ENCODE peak calls at places on chromosomes 16 and 17, in ten cellular contexts. U is spleen, E is bronchial epithelial cell, D is brain microvascular endothelial cell, V is GM23248, H is psoas muscle, R is thoracic aorta, A is fibroblast of lung, M is heart left ventricle, Q is AG09309. N is an unnamed sample.

GRCh38 chr17:46072998-46073397 is 73.9 kb downstream of the STH start:
- DNase-seq in V (peak), H (no peak), M (no peak), E (no peak), Q (no peak), R (no peak), U (no peak), D (peak), A (peak), N (peak)

GRCh38 chr16:720507-720989 is 398 bp upstream of the ANTKMT start:
- DNase-seq in H (peak), A (peak), M (no peak), E (no peak), V (peak), R (no peak), Q (no peak), U (no peak), D (peak), N (peak)

GRCh38 chr17:46894476-46895151 is 28.3 kb upstream of the GOSR2 start:
- DNase-seq in U (no peak), R (no peak), D (no peak), H (no peak), Q (no peak), V (no peak), M (no peak), E (no peak), A (no peak), N (no peak)

GRCh38 chr17:77143306-77143705 is 2.5 kb downstream of the SEC14L1 start:
- DNase-seq in E (no peak), R (no peak), A (no peak), Q (no peak), D (no peak), M (no peak), H (no peak), U (no peak), V (no peak), N (no peak)

GRCh38 chr17:8489841-8490240 is 54.2 kb downstream of the NDEL1 start:
- DNase-seq in A (no peak), M (no peak), R (no peak), H (no peak), D (peak), U (no peak), E (no peak), V (peak), Q (no peak), N (peak)

GRCh38 chr16:48492131-48492530 is 106.9 kb upstream of the SIAH1 start:
- DNase-seq in M (no peak), A (peak), H (no peak), U (no peak), E (peak), V (peak), D (no peak), Q (no peak), R (no peak), N (peak)

GRCh38 chr17:57366558-57367351 is 110.4 kb downstream of the MSI2 start:
- DNase-seq in A (no peak), H (no peak), R (no peak), E (no peak), D (no peak), U (no peak), Q (no peak), V (peak), M (no peak), N (no peak)

GRCh38 chr17:70621593-70621992 is 452.3 kb downstream of the KCNJ2 start:
- DNase-seq in R (no peak), H (no peak), Q (no peak), E (no peak), M (no peak), D (no peak), V (peak), A (peak), U (no peak), N (peak)

GRCh38 chr16:3698941-3699340 is 18.4 kb downstream of the TRAP1 start:
- DNase-seq in Q (no peak), U (no peak), A (no peak), H (no peak), M (peak), D (no peak), V (no peak), E (no peak), R (no peak), N (no peak)

GRCh38 chr16:86424968-86425367 is 85.4 kb upstream of the FOXF1 start:
- DNase-seq in D (no peak), A (no peak), U (no peak), V (no peak), R (no peak), H (no peak), E (no peak), Q (no peak), M (no peak), N (no peak)

GRCh38 chr16:6020162-6020980 is 922.8 kb upstream of the EEF2KMT start:
- DNase-seq in M (no peak), H (no peak), E (no peak), A (no peak), R (no peak), D (no peak), Q (no peak), V (no peak), U (peak), N (no peak)

GRCh38 chr17:8954339-8954738 is 11.2 kb downstream of the PIK3R5 start:
- DNase-seq in H (peak), M (peak), V (no peak), Q (no peak), E (no peak), D (no peak), R (no peak), A (no peak), U (peak), N (no peak)

GRCh38 chr17:55072910-55073309 is 104.3 kb downstream of the STXBP4 start:
- DNase-seq in M (no peak), R (no peak), H (no peak), E (no peak), U (no peak), Q (no peak), V (peak), A (no peak), D (no peak), N (no peak)

GRCh38 chr16:29662729-29663019 is 373 bp upstream of the SPN start:
- DNase-seq in E (no peak), D (no peak), V (no peak), U (peak), Q (no peak), H (no peak), R (no peak), A (no peak), M (no peak), N (no peak)

GRCh38 chr17:75316253-75316652 is 27.0 kb upstream of the SLC25A19 start:
- DNase-seq in U (no peak), H (no peak), R (no peak), A (no peak), D (no peak), E (no peak), V (no peak), Q (no peak), M (no peak), N (no peak)

GRCh38 chr17:17343160-17343735 is 40.1 kb downstream of the NT5M start:
- DNase-seq in V (no peak), E (no peak), Q (no peak), D (no peak), R (no peak), M (peak), U (peak), H (no peak), A (no peak), N (no peak)

GRCh38 chr16:75385507-75386152 is 47.7 kb downstream of the CFDP1 start:
- DNase-seq in R (no peak), Q (peak), A (peak), U (no peak), V (peak), E (peak), M (no peak), H (no peak), D (peak), N (peak)

GRCh38 chr16:89863741-89864391 is 9.5 kb upstream of the TCF25 start:
- DNase-seq in E (peak), D (peak), Q (no peak), V (peak), H (no peak), M (peak), U (peak), A (peak), R (no peak), N (no peak)

GRCh38 chr16:56812884-56813283 is 52.1 kb upstream of the SLC12A3 start:
- DNase-seq in U (no peak), D (no peak), M (no peak), A (peak), R (no peak), Q (no peak), H (no peak), E (peak), V (peak), N (no peak)

GRCh38 chr17:82105882-82106696 is 8.1 kb upstream of the FASN start:
- DNase-seq in E (peak), A (peak), H (peak), M (peak), D (peak), Q (no peak), R (no peak), V (peak), U (peak), N (no peak)

GRCh38 chr17:18187816-18188761 is 4.5 kb downstream of the ALKBH5 start:
- DNase-seq in R (no peak), H (peak), E (no peak), Q (no peak), M (no peak), A (peak), V (peak), U (no peak), D (no peak), N (no peak)

GRCh38 chr16:61500851-61501250 is 535.4 kb downstream of the CDH8 start:
- DNase-seq in H (no peak), A (no peak), R (no peak), E (no peak), V (no peak), D (peak), Q (no peak), U (no peak), M (no peak), N (no peak)

GRCh38 chr17:32275060-32276042 is 9.7 kb downstream of the RHBDL3 start:
- DNase-seq in Q (peak), U (no peak), A (peak), E (peak), V (peak), M (peak), H (peak), R (no peak), D (peak), N (peak)

GRCh38 chr16:62853887-62854286 is 817.6 kb upstream of the CDH8 start:
- DNase-seq in U (no peak), A (no peak), H (no peak), V (no peak), Q (no peak), D (no peak), E (peak), M (no peak), R (no peak), N (no peak)

GRCh38 chr17:16100737-16101400 is 101.2 kb downstream of the TTC19 start:
- DNase-seq in H (no peak), U (no peak), E (peak), R (no peak), A (peak), D (peak), V (no peak), M (no peak), Q (no peak), N (no peak)

GRCh38 chr17:81808778-81809555 is 5.0 kb downstream of the GCGR start:
- DNase-seq in H (no peak), U (no peak), Q (no peak), E (no peak), V (no peak), M (no peak), A (no peak), R (no peak), D (no peak), N (no peak)

GRCh38 chr16:77584205-77584859 is 138.0 kb upstream of the NUDT7 start:
- DNase-seq in R (no peak), Q (peak), H (no peak), D (peak), M (no peak), E (peak), U (no peak), A (peak), V (peak), N (peak)

GRCh38 chr17:44308865-44309264 is 464 bp downstream of the RUNDC3A start:
- DNase-seq in R (no peak), A (no peak), Q (no peak), V (no peak), D (no peak), H (no peak), E (no peak), M (no peak), U (peak), N (no peak)

GRCh38 chr17:8290043-8290442 is 1.6 kb downstream of the RANGRF start:
- DNase-seq in D (no peak), H (no peak), M (no peak), A (no peak), Q (no peak), U (no peak), E (peak), V (peak), R (no peak), N (no peak)

GRCh38 chr16:72961115-72961832 is 86.7 kb downstream of the ZFHX3 start:
- DNase-seq in M (no peak), E (no peak), V (peak), Q (no peak), R (no peak), H (peak), D (peak), U (no peak), A (peak), N (no peak)

GRCh38 chr16:65817066-65817465 is 549.4 kb upstream of the CDH5 start:
- DNase-seq in E (no peak), Q (no peak), A (no peak), V (no peak), R (no peak), M (no peak), D (no peak), U (no peak), H (no peak), N (no peak)

GRCh38 chr16:79170565-79171242 is 429.8 kb downstream of the MAF start:
- DNase-seq in V (peak), D (peak), R (peak), U (no peak), A (peak), Q (no peak), H (peak), E (peak), M (no peak), N (no peak)

GRCh38 chr17:18968945-18969887 is 17.3 kb downstream of the SLC5A10 start:
- DNase-seq in A (no peak), E (peak), M (no peak), R (no peak), V (peak), U (no peak), Q (no peak), H (no peak), D (no peak), N (no peak)

GRCh38 chr17:67376892-67377726 is at the start of gene PITPNC1:
- DNase-seq in R (peak), D (peak), H (peak), A (peak), Q (no peak), U (peak), M (peak), V (peak), E (peak), N (peak)

GRCh38 chr17:14209215-14209614 is 27.4 kb downstream of the CDRT15 start:
- DNase-seq in V (no peak), Q (no peak), M (no peak), A (no peak), H (no peak), U (no peak), R (no peak), E (no peak), D (no peak), N (no peak)

GRCh38 chr17:32240745-32241144 is 24.9 kb upstream of the RHBDL3 start:
- DNase-seq in U (no peak), R (no peak), E (no peak), A (peak), D (peak), H (no peak), V (peak), Q (no peak), M (peak), N (no peak)

DNA sequence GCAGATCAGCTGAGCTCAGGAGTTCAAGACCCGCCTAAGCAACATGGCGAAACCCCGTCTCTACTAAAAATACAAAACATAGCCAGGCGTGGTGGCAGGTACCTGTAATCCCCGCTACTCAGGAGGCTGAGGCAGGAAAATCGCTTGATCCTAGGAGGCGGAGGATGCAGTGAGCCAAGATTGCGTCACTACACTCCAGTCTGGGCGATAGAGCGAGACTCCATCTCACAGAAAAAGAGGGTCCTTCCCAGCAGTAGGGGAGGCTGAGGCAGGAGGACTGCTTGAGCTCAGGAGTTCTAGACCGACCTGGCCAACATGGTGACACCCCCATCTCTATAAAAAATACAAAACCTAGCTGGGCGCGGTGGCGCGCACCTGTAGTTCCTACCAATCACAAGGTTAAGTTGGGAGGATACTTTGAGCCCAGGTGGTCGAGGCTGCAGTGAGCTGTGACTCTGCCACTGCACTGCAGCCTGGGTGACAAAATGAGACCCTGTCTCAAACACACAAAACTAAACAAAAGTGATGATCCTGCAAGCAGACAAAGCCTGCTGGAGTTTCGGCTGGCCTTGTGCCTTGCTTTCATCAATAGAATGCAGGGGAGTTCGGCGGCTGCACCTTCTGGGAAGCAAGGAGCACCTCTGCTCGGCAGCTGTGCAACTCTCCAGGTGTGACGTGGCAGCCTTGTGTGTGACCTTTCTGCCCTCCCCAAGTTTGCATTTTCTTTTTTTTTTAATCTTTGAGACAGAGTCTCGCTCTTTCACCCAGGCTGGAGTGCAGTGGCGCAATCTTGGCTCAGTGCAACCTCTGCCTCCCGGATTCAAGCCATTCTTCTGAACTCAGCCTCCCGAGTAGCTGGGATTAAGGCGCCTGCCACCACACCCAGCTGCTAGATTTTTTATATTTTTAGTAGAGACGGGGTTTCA is 12.4 kb upstream of the YWHAE start:
- DNase-seq in D (no peak), Q (no peak), H (peak), V (no peak), E (no peak), R (no peak), U (peak), A (no peak), M (no peak), N (no peak)
- H3K4me3 ChIP-seq in D (no peak), Q (no peak), H (no peak), V (no peak), E (no peak), R (peak), U (no peak), A (no peak), M (no peak), N (no peak)

GRCh38 chr16:50842589-50842988 is 100.7 kb downstream of the CYLD start:
- DNase-seq in A (no peak), E (no peak), R (no peak), U (no peak), M (no peak), Q (no peak), V (no peak), D (no peak), H (no peak), N (no peak)

GRCh38 chr16:50847166-50847565 is 105.3 kb downstream of the CYLD start:
- DNase-seq in M (no peak), D (no peak), H (no peak), E (no peak), Q (no peak), A (no peak), V (no peak), U (no peak), R (no peak), N (no peak)

GRCh38 chr16:50846511-50846910 is 104.6 kb downstream of the CYLD start:
- DNase-seq in A (no peak), Q (no peak), D (no peak), H (no peak), R (no peak), E (no peak), U (no peak), M (no peak), V (no peak), N (no peak)

GRCh38 chr16:50844840-50845239 is 103.0 kb downstream of the CYLD start:
- DNase-seq in H (no peak), V (no peak), D (no peak), R (no peak), Q (no peak), M (no peak), A (no peak), U (no peak), E (no peak), N (no peak)

DNA sequence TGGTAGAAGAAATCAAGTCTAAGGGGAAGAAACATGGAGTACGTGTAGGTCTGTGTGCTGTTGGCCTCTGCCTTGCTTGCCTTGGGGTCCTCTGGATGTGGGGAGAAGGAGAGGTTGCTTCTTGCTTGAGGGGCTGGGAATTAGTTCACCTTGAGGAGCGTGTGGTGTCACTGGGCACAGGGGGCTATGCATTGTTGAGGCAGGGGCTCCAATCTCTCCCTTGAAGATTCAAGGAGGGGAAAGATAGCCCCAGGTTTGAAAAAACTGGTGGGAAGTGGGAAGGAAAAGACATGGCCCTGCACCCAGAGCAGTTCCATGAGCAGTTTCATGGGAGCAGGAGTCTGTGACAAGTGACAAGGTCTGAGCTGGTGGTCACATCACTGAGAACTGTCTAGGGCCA is 103.4 kb downstream of the CYLD start:
- DNase-seq in R (no peak), E (no peak), V (no peak), U (no peak), H (no peak), Q (no peak), D (no peak), M (no peak), A (no peak), N (no peak)
- H3K4me3 ChIP-seq in R (no peak), E (no peak), V (no peak), U (no peak), H (no peak), Q (no peak), D (no peak), M (no peak), A (no peak), N (no peak)

GRCh38 chr17:64503821-64504768 is 2.0 kb downstream of the DDX5 start:
- DNase-seq in H (no peak), R (no peak), V (peak), M (no peak), U (no peak), A (no peak), Q (no peak), D (no peak), E (no peak), N (no peak)

GRCh38 chr17:64505320-64506200 is 529 bp downstream of the DDX5 start:
- DNase-seq in A (peak), M (peak), R (peak), Q (peak), V (peak), H (peak), E (peak), D (peak), U (peak), N (peak)

GRCh38 chr17:64506201-64506575 is at the start of gene DDX5:
- DNase-seq in M (peak), A (peak), E (no peak), H (peak), R (peak), Q (peak), U (peak), V (peak), D (peak), N (peak)

GRCh38 chr17:64503341-64503740 is 2.7 kb downstream of the DDX5 start:
- DNase-seq in Q (no peak), U (no peak), M (no peak), R (no peak), D (no peak), H (no peak), E (no peak), A (no peak), V (peak), N (no peak)

DNA sequence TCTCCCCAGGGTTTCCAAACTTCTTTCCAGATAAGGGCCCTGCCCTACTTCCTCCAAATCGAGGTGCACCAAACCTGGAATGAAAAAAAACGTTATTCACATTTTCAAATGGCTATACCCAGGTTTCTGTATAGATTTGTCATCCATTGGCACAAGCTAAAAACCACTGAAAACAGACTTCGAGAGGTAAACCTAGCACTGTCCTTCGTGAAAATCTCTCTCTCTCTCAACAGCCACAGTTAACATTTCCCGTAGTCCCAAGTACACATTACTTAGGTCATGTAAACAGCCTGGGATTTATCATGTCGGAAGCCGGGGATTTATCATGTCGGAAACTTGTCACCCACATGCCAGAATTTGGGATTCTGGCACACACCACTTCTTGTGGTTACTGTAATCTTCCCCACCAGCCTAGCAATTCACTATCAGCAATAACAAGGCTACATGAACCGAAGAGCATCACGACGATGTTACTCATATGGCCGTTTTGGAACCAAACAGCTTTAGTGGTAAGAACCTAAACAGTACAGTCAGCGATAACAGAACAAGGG is 1.2 kb downstream of the DDX5 start:
- DNase-seq in D (peak), M (no peak), H (no peak), V (no peak), Q (peak), U (no peak), R (no peak), E (peak), A (no peak), N (no peak)
- H3K4me3 ChIP-seq in D (peak), M (peak), H (peak), V (peak), Q (peak), U (peak), R (peak), E (peak), A (peak), N (peak)

GRCh38 chr16:70454221-70455034 is at the start of gene FCSK:
- DNase-seq in U (peak), E (peak), M (peak), R (no peak), H (peak), D (peak), V (peak), Q (no peak), A (peak), N (no peak)
- H3K4me3 ChIP-seq in U (peak), E (peak), M (peak), R (peak), H (peak), D (peak), V (peak), Q (peak), A (peak), N (peak)

N was measured in skeletal muscle cell.